ENCODE peak calls at places on chromosomes 16 and 17, in four cellular contexts. One of them, this sample, is unnamed.

GRCh38 chr17:43530303-43531081 is 15.6 kb downstream of the ETV4 start:
- DNase-seq in central memory CD8-positive, alpha-beta T cell: no peak
- DNase-seq in IMR-90: peak; percentile 93
- DNase-seq in SHP77: peak; percentile 98
- DNase-seq in this sample: peak; percentile 93

GRCh38 chr16:27625050-27625697 is 75.2 kb downstream of the KATNIP start:
- DNase-seq in central memory CD8-positive, alpha-beta T cell: no peak
- DNase-seq in IMR-90: peak; percentile 26
- DNase-seq in SHP77: no peak
- DNase-seq in this sample: peak; percentile 57

GRCh38 chr16:80197790-80198201 is 343.0 kb upstream of the DYNLRB2 start:
- DNase-seq in central memory CD8-positive, alpha-beta T cell: no peak
- DNase-seq in IMR-90: peak; percentile 93
- DNase-seq in SHP77: no peak
- DNase-seq in this sample: peak; percentile 97

GRCh38 chr17:12620200-12620720 is 45.4 kb upstream of the MYOCD start:
- DNase-seq in central memory CD8-positive, alpha-beta T cell: no peak
- DNase-seq in IMR-90: peak; percentile 80
- DNase-seq in SHP77: peak; percentile 12
- DNase-seq in this sample: peak; percentile 81

GRCh38 chr17:4908301-4908700 is 5.4 kb upstream of the CHRNE start:
- DNase-seq in central memory CD8-positive, alpha-beta T cell: no peak
- DNase-seq in IMR-90: no peak
- DNase-seq in SHP77: peak; percentile 47
- DNase-seq in this sample: no peak

GRCh38 chr16:28531777-28532744 is 6.7 kb downstream of the NUPR1 start:
- DNase-seq in central memory CD8-positive, alpha-beta T cell: no peak
- DNase-seq in IMR-90: no peak
- DNase-seq in SHP77: peak; percentile 33
- DNase-seq in this sample: no peak

GRCh38 chr17:19311421-19312215 is 50.9 kb downstream of the B9D1 start:
- DNase-seq in central memory CD8-positive, alpha-beta T cell: no peak
- DNase-seq in IMR-90: peak; percentile 26
- DNase-seq in SHP77: no peak
- DNase-seq in this sample: peak; percentile 40

GRCh38 chr16:86834451-86835035 is 256.2 kb downstream of the FOXL1 start:
- DNase-seq in central memory CD8-positive, alpha-beta T cell: no peak
- DNase-seq in IMR-90: peak; percentile 88
- DNase-seq in SHP77: no peak
- DNase-seq in this sample: peak; percentile 81

GRCh38 chr16:57632568-57632967 is 4.1 kb downstream of the ADGRG1 start:
- DNase-seq in central memory CD8-positive, alpha-beta T cell: no peak
- DNase-seq in IMR-90: peak; percentile 28
- DNase-seq in SHP77: no peak
- DNase-seq in this sample: peak; percentile 65

GRCh38 chr16:17474572-17474971 is 3.8 kb upstream of the XYLT1 start:
- DNase-seq in central memory CD8-positive, alpha-beta T cell: no peak
- DNase-seq in IMR-90: no peak
- DNase-seq in SHP77: no peak
- DNase-seq in this sample: no peak

GRCh38 chr17:47776330-47777197 is 43.5 kb downstream of the TBX21 start:
- DNase-seq in central memory CD8-positive, alpha-beta T cell: no peak
- DNase-seq in IMR-90: peak; percentile 42
- DNase-seq in SHP77: peak; percentile 40
- DNase-seq in this sample: peak; percentile 24

GRCh38 chr17:72184805-72185204 is 64.0 kb downstream of the SOX9 start:
- DNase-seq in central memory CD8-positive, alpha-beta T cell: no peak
- DNase-seq in IMR-90: peak; percentile 62
- DNase-seq in SHP77: no peak
- DNase-seq in this sample: no peak

GRCh38 chr17:42428141-42428944 is 5.3 kb upstream of the CAVIN1 start:
- DNase-seq in central memory CD8-positive, alpha-beta T cell: no peak
- DNase-seq in IMR-90: peak; percentile 99
- DNase-seq in SHP77: peak; percentile 50
- DNase-seq in this sample: peak; percentile 95

GRCh38 chr16:56355221-56355620 is 70.1 kb downstream of the AMFR start:
- DNase-seq in central memory CD8-positive, alpha-beta T cell: no peak
- DNase-seq in IMR-90: no peak
- DNase-seq in SHP77: no peak
- DNase-seq in this sample: no peak

This sample was measured in fibroblast of lung.